ENCODE peak calls at places on chromosomes 6 and 20, in seven cellular contexts. C, W, T, I, F, S and H are unnamed samples.

GRCh38 chr6:157763129-157763893 is 59.7 kb upstream of the SNX9 start:
- DNase-seq in C (no peak), W (peak), T (peak), I (no peak), F (peak), S (peak), H (no peak)

GRCh38 chr20:57964011-57964862 is 254.4 kb upstream of the PMEPA1 start:
- DNase-seq in C (no peak), W (no peak), T (no peak), I (no peak), F (no peak), S (no peak), H (peak)

GRCh38 chr6:83978997-83979396 is 54.6 kb upstream of the MRAP2 start:
- DNase-seq in C (no peak), W (no peak), T (no peak), I (no peak), F (no peak), S (no peak), H (no peak)

GRCh38 chr6:151286192-151286591 is 46.4 kb downstream of the AKAP12 start:
- DNase-seq in C (no peak), W (no peak), T (no peak), I (no peak), F (no peak), S (no peak), H (no peak)

GRCh38 chr6:30238178-30238795 is 25.1 kb upstream of the TRIM26 start:
- DNase-seq in C (no peak), W (no peak), T (peak), I (no peak), F (no peak), S (no peak), H (no peak)

GRCh38 chr20:30912006-30912660 is 345.3 kb upstream of the DEFB115 start:
- DNase-seq in C (no peak), W (no peak), T (no peak), I (no peak), F (no peak), S (no peak), H (peak)

GRCh38 chr20:34459209-34459608 is 57.0 kb upstream of the DYNLRB1 start:
- DNase-seq in C (no peak), W (no peak), T (no peak), I (no peak), F (no peak), S (no peak), H (no peak)

GRCh38 chr20:62977613-62978558 is 25.4 kb downstream of the SLC17A9 start:
- DNase-seq in C (no peak), W (peak), T (peak), I (no peak), F (no peak), S (no peak), H (no peak)

GRCh38 chr6:164991573-164991972 is 317.8 kb downstream of the C6orf118 start:
- DNase-seq in C (no peak), W (no peak), T (no peak), I (no peak), F (no peak), S (no peak), H (no peak)

GRCh38 chr20:51680067-51680749 is 88.0 kb downstream of the ATP9A start:
- DNase-seq in C (no peak), W (no peak), T (no peak), I (no peak), F (no peak), S (no peak), H (no peak)

GRCh38 chr20:37956099-37956498 is 53.2 kb downstream of the VSTM2L start:
- DNase-seq in C (no peak), W (peak), T (peak), I (no peak), F (no peak), S (peak), H (no peak)

GRCh38 chr6:142845143-142845571 is 99.8 kb downstream of the HIVEP2 start:
- DNase-seq in C (no peak), W (no peak), T (no peak), I (no peak), F (no peak), S (no peak), H (no peak)

GRCh38 chr6:5078121-5078695 is 6.9 kb upstream of the PPP1R3G start:
- DNase-seq in C (no peak), W (no peak), T (no peak), I (no peak), F (no peak), S (no peak), H (peak)

GRCh38 chr6:138987299-138987642 is 782 bp downstream of the REPS1 start:
- DNase-seq in C (peak), W (no peak), T (no peak), I (no peak), F (no peak), S (peak), H (peak)

GRCh38 chr6:134198093-134198492 is 119.8 kb downstream of the SGK1 start:
- DNase-seq in C (no peak), W (no peak), T (no peak), I (no peak), F (no peak), S (no peak), H (no peak)

GRCh38 chr6:128763599-128764300 is 119.2 kb upstream of the LAMA2 start:
- DNase-seq in C (no peak), W (no peak), T (no peak), I (no peak), F (no peak), S (no peak), H (no peak)

GRCh38 chr20:64052987-64053840 is 3.8 kb upstream of the SOX18 start:
- DNase-seq in C (no peak), W (no peak), T (no peak), I (no peak), F (no peak), S (no peak), H (no peak)

GRCh38 chr6:92468066-92468465 is 951.3 kb downstream of the EPHA7 start:
- DNase-seq in C (no peak), W (no peak), T (no peak), I (no peak), F (no peak), S (no peak), H (no peak)

GRCh38 chr20:59153355-59153681 is 10.3 kb upstream of the ZNF831 start:
- DNase-seq in C (no peak), W (no peak), T (no peak), I (no peak), F (no peak), S (peak), H (no peak)

GRCh38 chr6:96939019-96939805 is 14.7 kb downstream of the KLHL32 start:
- DNase-seq in C (no peak), W (peak), T (peak), I (no peak), F (peak), S (no peak), H (peak)